ENCODE peak calls at places on chromosomes 4 and X, in seven cellular contexts. One of them, this sample, is unnamed.
A peak's percentile ranks its signal among the peaks of the same experiment; 100 is the strongest.

GRCh38 chr4:54945838-54946237 is 179.6 kb downstream of the KDR start:
- DNase-seq in RCC 7860: no peak
- DNase-seq in NCI-H187 treated with DMSO at 0.1 percent for 48 hours: no peak
- DNase-seq in HEK293T: no peak
- DNase-seq in fibroblast of the conjunctiva: no peak
- DNase-seq in right cardiac atrium: no peak
- DNase-seq in brain microvascular endothelial cell: peak; percentile 43
- DNase-seq in this sample: no peak

GRCh38 chr4:174256277-174256713 is 27.2 kb downstream of the FBXO8 start:
- DNase-seq in RCC 7860: no peak
- DNase-seq in NCI-H187 treated with DMSO at 0.1 percent for 48 hours: no peak
- DNase-seq in HEK293T: no peak
- DNase-seq in fibroblast of the conjunctiva: peak; percentile 4
- DNase-seq in right cardiac atrium: no peak
- DNase-seq in brain microvascular endothelial cell: peak; percentile 31
- DNase-seq in this sample: no peak

GRCh38 chr4:147829401-147830101 is 97.7 kb downstream of the ARHGAP10 start:
- DNase-seq in RCC 7860: no peak
- DNase-seq in NCI-H187 treated with DMSO at 0.1 percent for 48 hours: no peak
- DNase-seq in HEK293T: no peak
- DNase-seq in fibroblast of the conjunctiva: peak; percentile 85
- DNase-seq in right cardiac atrium: peak; percentile 72
- DNase-seq in brain microvascular endothelial cell: peak; percentile 46
- DNase-seq in this sample: no peak

GRCh38 chr4:106864231-106864630 is 171.9 kb downstream of the DKK2 start:
- DNase-seq in RCC 7860: no peak
- DNase-seq in NCI-H187 treated with DMSO at 0.1 percent for 48 hours: no peak
- DNase-seq in HEK293T: no peak
- DNase-seq in fibroblast of the conjunctiva: no peak
- DNase-seq in right cardiac atrium: no peak
- DNase-seq in brain microvascular endothelial cell: peak; percentile 75
- DNase-seq in this sample: no peak

GRCh38 chrX:16187024-16187698 is 19.9 kb downstream of the MAGEB17 start:
- DNase-seq in RCC 7860: no peak
- DNase-seq in NCI-H187 treated with DMSO at 0.1 percent for 48 hours: no peak
- DNase-seq in HEK293T: no peak
- DNase-seq in fibroblast of the conjunctiva: no peak
- DNase-seq in right cardiac atrium: no peak
- DNase-seq in brain microvascular endothelial cell: no peak
- DNase-seq in this sample: no peak

GRCh38 chr4:113628711-113629110 is 132.8 kb downstream of the CAMK2D start:
- DNase-seq in RCC 7860: no peak
- DNase-seq in NCI-H187 treated with DMSO at 0.1 percent for 48 hours: no peak
- DNase-seq in HEK293T: no peak
- DNase-seq in fibroblast of the conjunctiva: no peak
- DNase-seq in right cardiac atrium: no peak
- DNase-seq in brain microvascular endothelial cell: no peak
- DNase-seq in this sample: no peak

GRCh38 chrX:7132335-7133035 is 15.0 kb upstream of the STS start:
- DNase-seq in RCC 7860: peak; percentile 35
- DNase-seq in NCI-H187 treated with DMSO at 0.1 percent for 48 hours: no peak
- DNase-seq in HEK293T: peak; percentile 6
- DNase-seq in fibroblast of the conjunctiva: peak; percentile 73
- DNase-seq in right cardiac atrium: no peak
- DNase-seq in brain microvascular endothelial cell: peak; percentile 86
- DNase-seq in this sample: no peak

GRCh38 chrX:21972721-21973120 is 32.2 kb downstream of the SMS start:
- DNase-seq in RCC 7860: peak; percentile 74
- DNase-seq in NCI-H187 treated with DMSO at 0.1 percent for 48 hours: no peak
- DNase-seq in HEK293T: no peak
- DNase-seq in fibroblast of the conjunctiva: no peak
- DNase-seq in right cardiac atrium: no peak
- DNase-seq in brain microvascular endothelial cell: peak; percentile 80
- DNase-seq in this sample: no peak

GRCh38 chr4:93299116-93299515 is 529.4 kb upstream of the ATOH1 start:
- DNase-seq in RCC 7860: no peak
- DNase-seq in NCI-H187 treated with DMSO at 0.1 percent for 48 hours: no peak
- DNase-seq in HEK293T: no peak
- DNase-seq in fibroblast of the conjunctiva: no peak
- DNase-seq in right cardiac atrium: no peak
- DNase-seq in brain microvascular endothelial cell: no peak
- DNase-seq in this sample: no peak

GRCh38 chrX:40153335-40154221 is 55.8 kb upstream of the BCOR start:
- DNase-seq in RCC 7860: peak; percentile 41
- DNase-seq in NCI-H187 treated with DMSO at 0.1 percent for 48 hours: no peak
- DNase-seq in HEK293T: no peak
- DNase-seq in fibroblast of the conjunctiva: no peak
- DNase-seq in right cardiac atrium: peak; percentile 84
- DNase-seq in brain microvascular endothelial cell: no peak
- DNase-seq in this sample: peak; percentile 60

GRCh38 chr4:71025654-71026053 is 32.2 kb downstream of the DCK start:
- DNase-seq in RCC 7860: no peak
- DNase-seq in NCI-H187 treated with DMSO at 0.1 percent for 48 hours: no peak
- DNase-seq in HEK293T: no peak
- DNase-seq in fibroblast of the conjunctiva: no peak
- DNase-seq in right cardiac atrium: no peak
- DNase-seq in brain microvascular endothelial cell: no peak
- DNase-seq in this sample: no peak

GRCh38 chr4:791866-792630 is 33.9 kb downstream of the CPLX1 start:
- DNase-seq in RCC 7860: no peak
- DNase-seq in NCI-H187 treated with DMSO at 0.1 percent for 48 hours: no peak
- DNase-seq in HEK293T: no peak
- DNase-seq in fibroblast of the conjunctiva: no peak
- DNase-seq in right cardiac atrium: peak; percentile 72
- DNase-seq in brain microvascular endothelial cell: no peak
- DNase-seq in this sample: no peak

This sample was measured in heart left ventricle.